ENCODE peak calls at places on chromosomes 1 and 21, in eight cellular contexts. Y is IMR-90, X is endothelial cell of umbilical vein, Z is body of pancreas, E is uterus, D is ovary, S is transverse colon, T is suprapubic skin. Q is an unnamed sample.

GRCh38 chr1:58983633-58984301 is 199.9 kb upstream of the JUN start:
- DNase-seq in Z (no peak), D (no peak), E (no peak), X (no peak), T (no peak), S (no peak), Y (no peak), Q (no peak)

GRCh38 chr1:233972563-233972950 is 68.1 kb downstream of the SLC35F3 start:
- DNase-seq in S (no peak), T (no peak), X (no peak), Y (no peak), D (no peak), Z (no peak), E (no peak), Q (no peak)

GRCh38 chr21:30479259-30479658 is 908 bp downstream of the KRTAP19-1 start:
- DNase-seq in D (no peak), Z (no peak), X (no peak), T (no peak), E (no peak), Y (no peak), S (no peak), Q (no peak)

GRCh38 chr21:45448283-45448809 is 43.4 kb downstream of the COL18A1 start:
- DNase-seq in E (no peak), Y (no peak), S (no peak), X (no peak), Z (no peak), D (no peak), T (no peak), Q (no peak)

GRCh38 chr1:40582121-40582520 is 50.7 kb downstream of the ZNF684 start:
- DNase-seq in X (no peak), E (no peak), T (no peak), Z (no peak), S (no peak), D (no peak), Y (no peak), Q (no peak)

GRCh38 chr1:161915051-161915503 is 108.6 kb downstream of the OLFML2B start:
- DNase-seq in D (no peak), E (no peak), Z (no peak), X (no peak), T (no peak), Y (peak; percentile 11), S (no peak), Q (no peak)

GRCh38 chr1:3441449-3441848 is 13.0 kb upstream of the ARHGEF16 start:
- DNase-seq in Z (no peak), Y (no peak), X (no peak), S (no peak), E (no peak), T (no peak), D (no peak), Q (no peak)

GRCh38 chr1:196317535-196318522 is 290.4 kb downstream of the KCNT2 start:
- DNase-seq in D (no peak), X (peak; percentile 62), E (no peak), Y (peak; percentile 54), Z (peak; percentile 12), S (no peak), T (no peak), Q (no peak)

GRCh38 chr1:51686450-51686849 is 69.6 kb downstream of the OSBPL9 start:
- DNase-seq in Z (no peak), Y (peak; percentile 78), D (no peak), S (no peak), E (no peak), X (no peak), T (no peak), Q (no peak)

GRCh38 chr1:174841747-174842146 is 158.0 kb upstream of the CACYBP start:
- DNase-seq in Z (no peak), Y (no peak), X (no peak), T (no peak), S (no peak), D (no peak), E (no peak), Q (no peak)

GRCh38 chr21:33261635-33262034 is 4.5 kb upstream of the IL10RB start:
- DNase-seq in D (no peak), T (no peak), E (no peak), Y (peak; percentile 62), S (peak; percentile 23), Z (no peak), X (no peak), Q (no peak)

GRCh38 chr1:56468472-56468871 is 110.9 kb downstream of the PLPP3 start:
- DNase-seq in E (no peak), T (no peak), Z (no peak), Y (no peak), X (no peak), D (no peak), S (no peak), Q (no peak)

GRCh38 chr1:65323246-65323645 is 13.9 kb downstream of the DNAJC6 start:
- DNase-seq in X (no peak), E (no peak), Z (no peak), D (no peak), Y (no peak), S (no peak), T (no peak), Q (no peak)

GRCh38 chr21:17003221-17003620 is 509.6 kb upstream of the CXADR start:
- DNase-seq in D (no peak), Z (no peak), X (no peak), Y (peak; percentile 61), E (no peak), S (no peak), T (no peak), Q (no peak)

GRCh38 chr1:244730153-244730933 is 77.4 kb downstream of the DESI2 start:
- DNase-seq in E (peak; percentile 24), D (peak; percentile 16), X (peak; percentile 49), Z (peak; percentile 47), S (peak; percentile 49), Y (peak; percentile 49), T (no peak), Q (no peak)

GRCh38 chr1:116318897-116319296 is 54.1 kb upstream of the ATP1A1 start:
- DNase-seq in D (no peak), Y (peak; percentile 1), E (no peak), X (no peak), S (no peak), Z (peak; percentile 63), T (no peak), Q (no peak)

GRCh38 chr21:29105218-29105617 is 25.2 kb upstream of the MAP3K7CL start:
- DNase-seq in Z (no peak), T (no peak), E (no peak), X (no peak), D (no peak), S (no peak), Y (peak; percentile 63), Q (no peak)

GRCh38 chr1:230771773-230772354 is 24.7 kb downstream of the CAPN9 start:
- DNase-seq in E (no peak), D (no peak), S (no peak), X (no peak), T (no peak), Z (no peak), Y (no peak), Q (no peak)

GRCh38 chr21:45322231-45322959 is 34.7 kb upstream of the POFUT2 start:
- DNase-seq in D (peak; percentile 49), Z (no peak), E (no peak), X (no peak), Y (no peak), S (no peak), T (peak; percentile 44), Q (no peak)

GRCh38 chr1:12244078-12244477 is 14.2 kb downstream of the VPS13D start:
- DNase-seq in D (no peak), Y (no peak), E (no peak), Z (no peak), S (no peak), T (no peak), X (peak; percentile 35), Q (no peak)

GRCh38 chr1:8814870-8815269 is 2.6 kb downstream of the RERE start:
- DNase-seq in T (peak; percentile 9), E (no peak), Y (no peak), S (no peak), D (no peak), X (peak; percentile 55), Z (peak; percentile 54), Q (no peak)

GRCh38 chr1:46043491-46044017 is 88.9 kb downstream of the PIK3R3 start:
- DNase-seq in E (no peak), D (no peak), S (peak; percentile 28), X (no peak), Z (no peak), T (no peak), Y (no peak), Q (no peak)
- TF ChIP-seq POLR2A in E (no peak), D (no peak), S (no peak), X (no peak), Z (no peak), T (no peak), Y (no peak), Q (no peak)

GRCh38 chr21:35038772-35039145 is 10.3 kb downstream of the RUNX1 start:
- DNase-seq in T (no peak), Y (no peak), E (no peak), Z (no peak), S (no peak), X (no peak), D (no peak), Q (no peak)
- H3K36me3 ChIP-seq in T (no peaks in the 10 kb centered on the region), Y (no peaks in the 10 kb centered on the region), E (no peaks in the 10 kb centered on the region), Z (no peaks in the 10 kb centered on the region), S (no peaks in the 10 kb centered on the region), X (no peaks in the 10 kb centered on the region), D (no peaks in the 10 kb centered on the region), Q (no peaks in the 10 kb centered on the region)

DNA sequence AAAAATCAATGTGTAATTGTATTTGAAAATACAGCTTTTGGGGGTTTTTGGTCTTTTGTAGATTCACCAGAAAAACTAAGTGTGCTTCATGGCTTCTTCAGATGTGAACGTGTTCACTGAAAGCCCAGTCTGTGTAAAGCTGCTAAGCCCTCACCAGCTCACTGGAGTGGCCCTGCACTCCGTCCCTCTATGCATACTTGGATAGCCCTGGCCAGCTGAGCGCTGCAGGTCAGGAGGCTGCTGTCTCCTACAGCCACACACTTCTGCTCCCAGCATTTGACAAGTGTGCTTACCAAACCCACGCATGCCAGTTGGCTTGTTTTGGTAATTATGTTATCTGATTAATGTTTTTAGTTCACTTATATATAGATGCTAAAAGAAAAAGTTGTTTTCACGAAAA is 163.5 kb downstream of the TLR5 start:
- DNase-seq in Z (no peak), T (no peak), E (no peak), D (no peak), Y (no peak), X (no peak), S (no peak), Q (no peak)
- H3K27ac ChIP-seq in Z (no peak overlapping the region), T (no peak overlapping the region), E (no peak overlapping the region), D (no peak overlapping the region), Y (no peak overlapping the region), X (no peak overlapping the region), S (no peak overlapping the region), Q (no peak overlapping the region)

GRCh38 chr1:42935313-42935624 is 23.4 kb downstream of the SLC2A1 start:
- DNase-seq in Z (peak; percentile 5), X (no peak), T (peak; percentile 61), S (peak; percentile 72), D (no peak), E (peak; percentile 8), Y (no peak), Q (no peak)

GRCh38 chr1:42937141-42937696 is 21.4 kb downstream of the SLC2A1 start:
- DNase-seq in T (peak; percentile 30), Z (peak; percentile 4), D (no peak), Y (peak; percentile 85), X (no peak), S (peak; percentile 9), E (no peak), Q (peak; percentile 49)

GRCh38 chr1:42937836-42938595 is 20.7 kb downstream of the SLC2A1 start:
- DNase-seq in X (no peak), S (peak; percentile 49), D (no peak), T (peak; percentile 47), E (no peak), Z (peak; percentile 0), Y (no peak), Q (peak; percentile 37)

GRCh38 chr1:42935971-42936308 is 22.7 kb downstream of the SLC2A1 start:
- DNase-seq in T (no peak), S (no peak), Z (no peak), X (no peak), D (no peak), E (peak; percentile 4), Y (no peak), Q (no peak)

GRCh38 chr1:42936309-42937078 is 22.2 kb downstream of the SLC2A1 start:
- DNase-seq in S (peak; percentile 67), T (peak; percentile 63), Z (peak; percentile 5), Y (peak; percentile 71), D (peak; percentile 66), X (no peak), E (peak; percentile 26), Q (no peak)
- TF ChIP-seq POLR2A in S (peak; percentile 17), T (no peak), Z (no peak), Y (no peak), D (no peak), X (no peak), E (no peak), Q (no peak)

Q was measured in prostate gland.